ENCODE peak calls at places on chromosomes 6 and 20, in four cellular contexts. Z, K, E and G are unnamed samples.
A peak's percentile ranks its signal among the peaks of the same experiment; 100 is the strongest.

GRCh38 chr6:168107191-168107940 is 28.4 kb upstream of the FRMD1 start:
- DNase-seq in K (no peak), Z (no peak), E (no peak), G (no peak)

GRCh38 chr6:45445749-45446454 is 68.2 kb upstream of the SUPT3H start:
- DNase-seq in Z (peak; percentile 89), K (peak; percentile 99), E (peak; percentile 93), G (peak; percentile 99)

GRCh38 chr6:80142586-80142985 is 36.1 kb downstream of the BCKDHB start:
- DNase-seq in Z (no peak), E (no peak), K (no peak), G (no peak)

GRCh38 chr6:42278131-42278853 is 60.6 kb upstream of the MRPS10 start:
- DNase-seq in K (no peak), Z (no peak), E (no peak), G (no peak)

GRCh38 chr6:167136376-167136775 is 13.5 kb downstream of the CCR6 start:
- DNase-seq in E (no peak), Z (no peak), K (no peak), G (no peak)

GRCh38 chr20:46722450-46722849 is 13.0 kb downstream of the SLC2A10 start:
- DNase-seq in K (no peak), E (no peak), Z (no peak), G (no peak)

GRCh38 chr6:166179704-166180103 is 12.1 kb upstream of the TBXT start:
- DNase-seq in K (no peak), E (no peak), Z (no peak), G (no peak)

GRCh38 chr20:36579996-36580545 is 6.7 kb downstream of the TGIF2 start:
- DNase-seq in K (peak; percentile 25), Z (no peak), E (no peak), G (no peak)

GRCh38 chr20:20009784-20010253 is 7.3 kb upstream of the NAA20 start:
- DNase-seq in E (no peak), Z (no peak), K (no peak), G (no peak)

GRCh38 chr6:26118999-26119398 is 31.8 kb downstream of the HFE start:
- DNase-seq in Z (no peak), E (peak; percentile 64), K (no peak), G (peak; percentile 33)

GRCh38 chr20:17614176-17614811 is 44.4 kb downstream of the DSTN start:
- DNase-seq in Z (no peak), K (no peak), E (peak; percentile 51), G (no peak)

DNA sequence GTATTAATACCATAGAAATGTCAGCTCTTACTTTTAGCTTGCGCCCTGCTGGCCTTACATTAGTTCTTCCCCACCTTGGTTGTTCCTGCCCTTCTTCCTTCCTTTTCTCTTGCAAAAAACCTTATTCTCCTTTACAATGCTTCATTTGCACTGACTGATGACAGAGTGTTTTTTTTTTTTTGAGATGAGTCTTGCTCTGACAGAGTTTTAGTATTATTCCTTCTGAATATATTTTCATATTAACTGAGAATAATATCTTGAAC is 216.4 kb upstream of the MYLIP start:
- DNase-seq in Z (no peak), E (no peak), K (no peak), G (no peak)
- H3K4me3 ChIP-seq in Z (no peak overlapping the region), E (no peak overlapping the region), K (no peak overlapping the region), G (no peak overlapping the region)

GRCh38 chr6:115765966-115766365 is 294.7 kb downstream of the FRK start:
- DNase-seq in E (no peak), K (no peak), Z (no peak), G (no peak)
- TF ChIP-seq MAX in E (no peak), K (no peak), Z (no peak), G (no peak)

DNA sequence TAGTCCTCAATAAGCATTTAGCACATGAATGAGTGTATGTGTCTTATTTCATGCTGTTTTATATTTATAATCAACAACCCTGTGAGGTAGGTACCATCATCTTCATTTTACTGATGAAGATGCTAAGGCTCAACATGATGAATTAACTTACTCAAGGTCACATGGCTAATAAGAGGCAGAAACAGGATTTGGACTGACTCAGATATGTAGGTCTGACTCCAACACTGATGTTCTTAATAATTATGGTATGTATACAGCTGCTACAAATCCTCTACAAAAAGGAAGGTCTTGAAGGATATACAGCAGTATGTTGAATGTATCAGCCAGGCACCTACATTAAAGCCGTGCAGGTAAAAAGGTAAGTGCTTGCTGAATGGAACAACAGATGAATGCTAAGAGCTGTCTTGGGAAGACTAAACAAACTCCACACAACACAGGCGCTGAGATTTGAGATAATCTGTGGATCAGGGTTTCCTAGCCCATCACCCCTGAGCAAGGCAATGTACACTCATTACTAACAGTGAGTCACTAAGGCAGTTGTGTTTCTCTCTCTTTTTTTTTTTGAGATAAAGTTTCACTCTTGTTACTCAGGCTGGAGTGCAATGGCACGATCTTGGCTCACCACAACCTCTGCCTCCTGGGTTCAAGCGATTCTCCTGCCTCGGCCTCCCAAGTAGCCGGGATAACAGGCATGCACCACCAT is 31.9 kb downstream of the TTI1 start:
- DNase-seq in K (peak; percentile 76), E (no peak), Z (no peak), G (no peak)
- TF ChIP-seq MYC in K (no peak), E (no peak), Z (no peak), G (no peak)

DNA sequence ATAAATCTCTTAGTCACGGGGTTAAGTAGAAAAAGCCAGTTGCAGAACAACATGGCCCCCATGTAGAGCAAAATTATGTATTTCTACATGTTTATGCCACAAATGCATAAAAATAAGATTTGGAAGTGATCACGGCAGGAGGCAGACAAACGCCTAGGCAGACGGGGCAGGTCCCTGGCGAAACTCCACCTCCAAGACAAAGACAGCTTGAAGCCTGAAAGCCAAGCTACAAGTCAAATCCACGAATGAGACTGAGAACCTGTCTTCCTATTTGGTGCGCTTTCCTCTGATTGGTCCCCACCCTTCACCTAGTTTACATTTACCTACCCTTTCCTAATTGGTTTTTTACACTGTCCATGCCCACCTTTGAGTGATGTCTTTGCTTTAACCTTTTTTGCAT is 28.7 kb upstream of the AHCY start:
- DNase-seq in Z (no peak), K (no peak), E (no peak), G (no peak)
- H3K4me3 ChIP-seq in Z (no peak overlapping the region), K (no peak overlapping the region), E (no peak overlapping the region), G (no peak overlapping the region)